ENCODE peak calls at places on chromosome 6, in four cellular contexts. One of them, this sample, is unnamed.

GRCh38 chr6:20789162-20789561 is 254.9 kb downstream of the CDKAL1 start:
- DNase-seq in WTC11: no peak
- DNase-seq in HepG2: no peak
- DNase-seq in K562: no peak
- DNase-seq in this sample: no peak

GRCh38 chr6:73177221-73177944 is 47.9 kb downstream of the KHDC1L start:
- DNase-seq in WTC11: no peak
- DNase-seq in HepG2: no peak
- DNase-seq in K562: no peak
- DNase-seq in this sample: no peak

GRCh38 chr6:8589941-8590676 is 154.8 kb upstream of the SLC35B3 start:
- DNase-seq in WTC11: peak
- DNase-seq in HepG2: no peak
- DNase-seq in K562: peak
- DNase-seq in this sample: peak

GRCh38 chr6:25056130-25056529 is 120.4 kb upstream of the RIPOR2 start:
- DNase-seq in WTC11: no peak
- DNase-seq in HepG2: no peak
- DNase-seq in K562: no peak
- DNase-seq in this sample: no peak

GRCh38 chr6:53727748-53728147 is 62.2 kb upstream of the KLHL31 start:
- DNase-seq in WTC11: no peak
- DNase-seq in HepG2: no peak
- DNase-seq in K562: no peak
- DNase-seq in this sample: no peak

GRCh38 chr6:154548130-154548830 is 37.8 kb upstream of the CNKSR3 start:
- DNase-seq in WTC11: no peak
- DNase-seq in HepG2: no peak
- DNase-seq in K562: no peak
- DNase-seq in this sample: peak

GRCh38 chr6:148887181-148887580 is 140.4 kb downstream of the UST start:
- DNase-seq in WTC11: no peak
- DNase-seq in HepG2: no peak
- DNase-seq in K562: no peak
- DNase-seq in this sample: no peak

GRCh38 chr6:65776332-65776731 is 69.3 kb upstream of the EYS start:
- DNase-seq in WTC11: no peak
- DNase-seq in HepG2: no peak
- DNase-seq in K562: no peak
- DNase-seq in this sample: peak

GRCh38 chr6:52022675-52023074 is 64.7 kb downstream of the PKHD1 start:
- DNase-seq in WTC11: no peak
- DNase-seq in HepG2: no peak
- DNase-seq in K562: no peak
- DNase-seq in this sample: no peak

GRCh38 chr6:121940728-121941127 is 458.7 kb upstream of the HSF2 start:
- DNase-seq in WTC11: no peak
- DNase-seq in HepG2: no peak
- DNase-seq in K562: no peak
- DNase-seq in this sample: no peak

GRCh38 chr6:161804804-161805203 is 530.9 kb upstream of the AGPAT4 start:
- DNase-seq in WTC11: no peak
- DNase-seq in HepG2: no peak
- DNase-seq in K562: no peak
- DNase-seq in this sample: no peak

GRCh38 chr6:683742-684440 is 9.0 kb downstream of the EXOC2 start:
- DNase-seq in WTC11: peak
- DNase-seq in HepG2: no peak
- DNase-seq in K562: peak
- DNase-seq in this sample: peak

GRCh38 chr6:106324726-106325335 is 729 bp downstream of the ATG5 start:
- DNase-seq in WTC11: no peak
- DNase-seq in HepG2: no peak
- DNase-seq in K562: no peak
- DNase-seq in this sample: no peak

GRCh38 chr6:157530126-157530525 is 149.1 kb downstream of the ZDHHC14 start:
- DNase-seq in WTC11: no peak
- DNase-seq in HepG2: no peak
- DNase-seq in K562: no peak
- DNase-seq in this sample: no peak

GRCh38 chr6:121503633-121504032 is 68.2 kb downstream of the GJA1 start:
- DNase-seq in WTC11: no peak
- DNase-seq in HepG2: no peak
- DNase-seq in K562: no peak
- DNase-seq in this sample: no peak

GRCh38 chr6:88761237-88762031 is 202.0 kb downstream of the RNGTT start:
- DNase-seq in WTC11: no peak
- DNase-seq in HepG2: no peak
- DNase-seq in K562: no peak
- DNase-seq in this sample: no peak

GRCh38 chr6:31615748-31616147 is 714 bp downstream of the AIF1 start:
- DNase-seq in WTC11: no peak
- DNase-seq in HepG2: no peak
- DNase-seq in K562: no peak
- DNase-seq in this sample: no peak

GRCh38 chr6:89351632-89352328 is 742 bp downstream of the UBE2J1 start:
- DNase-seq in WTC11: no peak
- DNase-seq in HepG2: no peak
- DNase-seq in K562: no peak
- DNase-seq in this sample: no peak

GRCh38 chr6:150939399-150939798 is 73.9 kb downstream of the MTHFD1L start:
- DNase-seq in WTC11: no peak
- DNase-seq in HepG2: no peak
- DNase-seq in K562: no peak
- DNase-seq in this sample: no peak

GRCh38 chr6:8707956-8708772 is 272.8 kb upstream of the SLC35B3 start:
- DNase-seq in WTC11: no peak
- DNase-seq in HepG2: peak
- DNase-seq in K562: no peak
- DNase-seq in this sample: peak

GRCh38 chr6:160154471-160154870 is 32.9 kb downstream of the SLC22A1 start:
- DNase-seq in WTC11: no peak
- DNase-seq in HepG2: no peak
- DNase-seq in K562: no peak
- DNase-seq in this sample: no peak

GRCh38 chr6:15365273-15365687 is 119.4 kb downstream of the JARID2 start:
- DNase-seq in WTC11: peak
- DNase-seq in HepG2: no peak
- DNase-seq in K562: peak
- DNase-seq in this sample: peak

GRCh38 chr6:115887887-115888286 is 172.8 kb downstream of the FRK start:
- DNase-seq in WTC11: no peak
- DNase-seq in HepG2: no peak
- DNase-seq in K562: no peak
- DNase-seq in this sample: no peak
- TF ChIP-seq ELF4 in WTC11: no peak
- TF ChIP-seq ELF4 in HepG2: no peak
- TF ChIP-seq ELF4 in K562: no peak
- TF ChIP-seq ELF4 in this sample: no peak

DNA sequence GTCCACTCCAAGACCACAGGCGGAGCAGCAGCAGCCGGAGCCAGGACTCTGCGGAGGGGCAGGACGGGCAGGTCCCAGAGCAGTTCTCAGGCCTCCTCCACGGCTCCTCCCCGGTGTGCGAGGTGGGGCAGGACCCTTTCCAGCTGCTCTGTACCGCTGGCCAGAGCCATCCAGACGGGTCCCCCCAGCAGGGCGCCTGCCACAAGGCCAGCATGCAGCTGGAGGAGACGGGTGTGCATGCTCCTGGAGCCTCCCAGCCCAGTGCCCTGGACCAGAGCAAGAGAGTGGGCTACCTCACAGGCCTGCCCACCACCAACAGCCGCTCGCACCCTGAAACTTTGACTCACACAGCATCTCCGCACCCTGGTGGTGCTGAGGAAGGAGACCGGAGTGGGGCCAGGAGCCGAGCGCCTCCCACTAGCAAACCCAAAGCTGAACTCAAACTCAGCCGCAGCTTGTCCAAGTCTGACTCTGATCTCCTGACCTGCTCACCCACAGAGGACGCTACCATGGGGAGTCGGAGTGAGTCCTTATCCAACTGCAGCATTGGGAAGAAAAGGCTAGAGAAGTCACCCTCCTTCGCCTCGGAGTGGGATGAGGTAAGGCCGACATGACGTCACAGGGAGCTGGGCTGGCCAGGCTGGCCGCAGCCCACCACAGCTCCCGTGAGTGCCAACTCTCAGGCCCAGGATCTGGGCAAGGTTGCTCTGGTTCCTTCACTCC is 123.5 kb downstream of the TCP11 start:
- DNase-seq in WTC11: no peak
- DNase-seq in HepG2: no peak
- DNase-seq in K562: no peak
- DNase-seq in this sample: no peak
- TF ChIP-seq ELF4 in WTC11: no peak
- TF ChIP-seq ELF4 in HepG2: no peak
- TF ChIP-seq ELF4 in K562: no peak
- TF ChIP-seq ELF4 in this sample: no peak

GRCh38 chr6:44701637-44702101 is 314.2 kb downstream of the CDC5L start:
- DNase-seq in WTC11: peak
- DNase-seq in HepG2: no peak
- DNase-seq in K562: no peak
- DNase-seq in this sample: no peak
- TF ChIP-seq ELF4 in WTC11: no peak
- TF ChIP-seq ELF4 in HepG2: no peak
- TF ChIP-seq ELF4 in K562: no peak
- TF ChIP-seq ELF4 in this sample: no peak

DNA sequence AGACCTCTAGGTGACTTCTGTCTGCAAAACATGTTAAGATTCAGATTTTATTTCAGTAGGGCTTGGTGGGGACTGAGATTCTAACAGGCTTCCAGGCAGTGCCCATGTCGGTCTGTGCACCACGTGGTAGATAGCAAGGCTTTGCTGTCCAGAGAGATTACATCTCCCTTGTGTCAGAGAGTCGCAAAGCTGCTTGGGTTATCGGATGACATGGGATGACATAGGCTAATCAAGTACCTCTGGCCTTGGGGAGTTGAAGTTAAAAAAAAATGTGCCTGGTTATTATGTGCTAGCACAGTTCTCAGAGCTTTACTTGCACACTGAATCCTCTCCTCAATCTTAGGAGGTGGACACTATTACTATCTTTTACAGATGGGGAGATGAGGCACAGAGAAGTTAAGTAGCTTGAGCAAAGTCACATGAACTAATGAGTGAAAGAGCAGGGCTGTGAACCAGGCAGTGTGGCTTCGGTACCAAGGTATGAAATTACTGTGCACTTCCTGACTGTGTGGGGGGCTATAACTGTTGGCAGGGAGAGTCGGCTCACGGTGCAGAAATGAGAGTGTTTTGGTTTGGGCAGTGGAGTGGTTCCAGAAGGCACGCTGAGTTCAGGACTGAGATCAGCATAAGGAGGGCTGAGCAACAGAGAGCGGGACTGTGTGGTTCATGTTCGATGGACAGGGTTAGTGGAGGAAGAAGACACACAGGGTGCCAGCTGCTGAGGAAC is 41.1 kb downstream of the FARS2 start:
- DNase-seq in WTC11: no peak
- DNase-seq in HepG2: no peak
- DNase-seq in K562: peak
- DNase-seq in this sample: no peak
- TF ChIP-seq ELF4 in WTC11: no peak
- TF ChIP-seq ELF4 in HepG2: no peak
- TF ChIP-seq ELF4 in K562: no peak
- TF ChIP-seq ELF4 in this sample: no peak

DNA sequence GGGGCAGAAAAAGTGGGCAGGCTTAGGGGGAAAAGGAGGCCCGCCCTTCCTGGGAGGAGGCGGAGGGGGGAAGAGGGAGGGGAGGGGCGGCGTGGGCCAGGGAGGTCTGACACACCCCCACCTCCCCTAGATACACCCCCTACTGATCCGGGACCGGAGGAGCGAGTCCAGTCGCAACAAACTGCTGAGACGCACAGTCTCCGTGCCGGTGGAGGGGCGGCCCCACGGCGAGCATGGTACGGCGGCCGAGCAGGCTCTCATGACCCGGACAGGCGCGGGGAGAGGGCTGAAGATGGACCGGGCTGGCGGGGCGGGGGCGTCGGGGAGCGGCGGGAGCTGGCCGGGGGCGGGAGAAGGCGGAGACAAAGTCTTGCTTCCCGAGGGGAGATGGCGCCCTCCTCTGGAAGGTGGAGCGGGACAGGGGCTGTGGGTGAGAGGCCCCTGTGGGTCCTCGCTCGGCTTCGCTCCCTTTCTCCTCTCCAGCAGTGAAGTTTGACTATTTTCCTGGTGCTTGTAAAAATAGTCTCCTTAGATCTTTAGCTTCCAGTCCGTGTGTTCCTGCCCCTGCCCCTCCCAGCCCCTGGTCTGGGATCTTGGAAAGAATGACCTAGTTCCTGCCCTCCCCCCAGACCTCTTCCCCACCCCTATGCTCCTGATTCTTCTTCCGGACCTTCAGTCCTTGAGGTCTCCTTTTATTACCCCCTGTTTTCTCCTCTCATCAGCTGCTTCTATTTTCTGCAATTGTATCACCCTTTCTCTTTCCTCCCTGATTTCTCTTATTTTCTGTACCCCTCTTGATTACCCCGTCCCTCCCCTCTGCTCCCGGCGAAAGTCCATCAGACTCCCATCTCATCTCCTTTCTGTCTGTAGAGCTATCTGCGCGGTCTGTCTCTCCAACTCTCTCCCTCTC is 6.1 kb downstream of the SYNGAP1 start:
- DNase-seq in WTC11: peak
- DNase-seq in HepG2: peak
- DNase-seq in K562: peak
- DNase-seq in this sample: peak
- TF ChIP-seq ELF4 in WTC11: no peak
- TF ChIP-seq ELF4 in HepG2: no peak
- TF ChIP-seq ELF4 in K562: peak
- TF ChIP-seq ELF4 in this sample: no peak

DNA sequence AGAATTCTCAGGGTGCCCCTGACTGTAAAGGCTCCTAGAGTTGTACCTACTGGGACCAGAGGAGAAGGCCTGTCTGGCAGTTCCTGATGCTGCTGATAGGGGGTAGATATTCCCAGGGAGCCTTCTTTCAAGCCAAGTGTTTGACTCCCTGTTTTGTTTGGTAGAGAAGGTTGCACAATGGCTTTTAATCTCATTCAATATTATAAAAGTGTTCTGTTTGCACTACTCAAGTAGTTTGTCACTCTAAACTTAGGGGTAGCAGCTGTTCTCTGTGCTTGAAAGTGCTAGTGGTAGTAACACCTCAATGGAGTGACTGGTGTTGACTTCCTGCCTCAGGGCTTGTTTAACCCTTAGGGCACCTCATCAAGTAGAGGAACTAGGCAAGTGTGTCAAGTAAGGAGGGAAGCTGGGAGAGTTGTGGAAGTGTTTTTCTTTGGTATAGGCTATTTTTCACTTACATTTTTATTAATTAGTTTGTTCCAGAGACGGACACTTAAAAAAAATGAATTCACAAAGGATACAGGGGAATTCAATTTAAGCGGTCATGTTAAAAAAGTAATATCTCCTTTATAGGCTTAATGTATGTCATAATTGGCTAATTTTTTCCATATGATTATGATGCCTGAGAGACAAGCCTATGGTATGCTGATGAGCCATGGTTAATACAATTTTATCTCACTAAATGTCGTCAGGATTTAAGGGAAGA is 38.1 kb downstream of the BICRAL start:
- DNase-seq in WTC11: no peak
- DNase-seq in HepG2: peak
- DNase-seq in K562: peak
- DNase-seq in this sample: peak
- TF ChIP-seq ELF4 in WTC11: no peak
- TF ChIP-seq ELF4 in HepG2: no peak
- TF ChIP-seq ELF4 in K562: no peak
- TF ChIP-seq ELF4 in this sample: no peak

This sample was measured in HEK293T.